ENCODE peak calls at places on chromosome 14, in ten cellular contexts. F is stimulated activated CD8-positive, alpha-beta memory T cell treated with anti-CD3 and anti-CD28 coated beads, Interleukin-4, amount 100 ng/mL, for 1 hour; S is stromal cell of bone marrow; N is AG08396; R is posterior cingulate gyrus; Z is endodermal cell; G is left ventricle myocardium inferior; D is heart right ventricle; W is left kidney; I is neural progenitor cell. L is an unnamed sample.

GRCh38 chr14:60174352-60175254 is 9.4 kb upstream of the DHRS7 start:
- DNase-seq in Z (no peak), I (no peak), G (no peak), N (no peak), F (no peak), R (no peak), S (no peak), D (no peak), W (no peak), L (no peak)

GRCh38 chr14:95547626-95548327 is 12.9 kb downstream of the GLRX5 start:
- DNase-seq in N (peak), F (no peak), R (no peak), I (peak), Z (peak), G (no peak), S (no peak), W (peak), D (no peak), L (peak)

GRCh38 chr14:92615451-92615850 is 101.9 kb downstream of the RIN3 start:
- DNase-seq in R (no peak), G (no peak), I (no peak), S (no peak), N (no peak), W (no peak), Z (peak), D (no peak), F (peak), L (no peak)

GRCh38 chr14:103867523-103867953 is 20.2 kb upstream of the PPP1R13B start:
- DNase-seq in D (peak), Z (no peak), S (no peak), W (peak), G (peak), F (no peak), I (no peak), R (no peak), N (no peak), L (no peak)

GRCh38 chr14:101320386-101320785 is 240.9 kb upstream of the DIO3 start:
- DNase-seq in G (no peak), Z (no peak), D (no peak), W (no peak), I (no peak), R (no peak), N (no peak), S (no peak), F (no peak), L (no peak)

GRCh38 chr14:56570295-56570694 is 9.3 kb upstream of the TMEM260 start:
- DNase-seq in S (no peak), Z (no peak), W (no peak), D (no peak), G (no peak), F (no peak), I (peak), R (no peak), N (no peak), L (no peak)

GRCh38 chr14:55430024-55430690 is 10.3 kb downstream of the TBPL2 start:
- DNase-seq in G (no peak), I (peak), F (no peak), Z (peak), W (peak), D (peak), R (no peak), N (peak), S (peak), L (peak)

GRCh38 chr14:31876741-31877140 is 200.4 kb upstream of the ARHGAP5 start:
- DNase-seq in R (no peak), I (no peak), F (no peak), S (no peak), W (no peak), D (no peak), G (no peak), Z (no peak), N (no peak), L (no peak)

GRCh38 chr14:23442721-23443356 is 7.4 kb upstream of the MYH7 start:
- DNase-seq in I (peak), N (no peak), D (peak), G (peak), W (no peak), F (no peak), Z (no peak), R (no peak), S (no peak), L (no peak)

GRCh38 chr14:59067135-59067894 is 121.2 kb upstream of the DAAM1 start:
- DNase-seq in S (no peak), F (no peak), W (no peak), N (no peak), R (no peak), G (no peak), I (no peak), D (no peak), Z (no peak), L (no peak)

GRCh38 chr14:34710744-34711143 is 3.6 kb downstream of the CFL2 start:
- DNase-seq in N (no peak), D (no peak), Z (no peak), I (no peak), G (no peak), S (no peak), F (no peak), W (no peak), R (no peak), L (no peak)